ENCODE peak calls at places on chromosomes 7 and 10, in eight cellular contexts. K is WERI-Rb-1, S is adrenal gland, X is fibroblast of lung, R is nephron progenitor cell, A is lower lobe of right lung, F is AG04450, M is fibroblast of the aortic adventitia. N is an unnamed sample.

GRCh38 chr7:94088560-94088959 is 84.4 kb upstream of the BET1 start:
- DNase-seq in A (no peak), F (no peak), M (peak; percentile 31), X (no peak), R (no peak), K (no peak), S (no peak), N (no peak)

GRCh38 chr7:66666313-66666952 is 37.8 kb downstream of the KCTD7 start:
- DNase-seq in M (no peak), S (no peak), A (no peak), R (no peak), F (no peak), K (no peak), X (no peak), N (no peak)

GRCh38 chr7:78125884-78126283 is 327.3 kb downstream of the PHTF2 start:
- DNase-seq in F (peak; percentile 68), X (peak; percentile 36), M (peak; percentile 19), A (no peak), S (no peak), K (no peak), R (no peak), N (no peak)

GRCh38 chr10:4144802-4145201 is 359.8 kb upstream of the KLF6 start:
- DNase-seq in A (no peak), R (peak; percentile 8), M (peak; percentile 11), K (no peak), X (peak; percentile 53), F (no peak), S (no peak), N (no peak)

GRCh38 chr10:25704622-25705021 is 229.4 kb upstream of the MYO3A start:
- DNase-seq in K (no peak), S (no peak), M (no peak), A (no peak), R (no peak), X (no peak), F (no peak), N (no peak)

GRCh38 chr10:96357038-96357620 is 1.7 kb downstream of the OPALIN start:
- DNase-seq in F (no peak), M (no peak), A (no peak), S (no peak), K (no peak), R (no peak), X (no peak), N (no peak)

GRCh38 chr7:128105228-128106022 is 74.2 kb upstream of the LRRC4 start:
- DNase-seq in F (no peak), R (no peak), A (peak; percentile 20), M (no peak), K (no peak), X (no peak), S (no peak), N (no peak)

GRCh38 chr10:49174926-49175500 is 13.2 kb downstream of the TMEM273 start:
- DNase-seq in F (no peak), M (no peak), K (no peak), X (no peak), S (no peak), A (no peak), R (no peak), N (no peak)

GRCh38 chr7:3300221-3300650 is 816 bp upstream of the SDK1 start:
- DNase-seq in K (peak; percentile 49), A (no peak), R (peak; percentile 27), X (peak; percentile 28), F (no peak), M (no peak), S (no peak), N (no peak)

GRCh38 chr7:121563177-121563576 is 167.1 kb upstream of the FAM3C start:
- DNase-seq in R (no peak), F (no peak), A (no peak), S (no peak), M (no peak), K (no peak), X (no peak), N (no peak)

GRCh38 chr10:19719320-19719719 is 96.9 kb upstream of the PLXDC2 start:
- DNase-seq in R (no peak), F (peak; percentile 85), X (peak; percentile 99), A (no peak), S (no peak), M (peak; percentile 71), K (no peak), N (no peak)

GRCh38 chr10:19710600-19710999 is 105.6 kb upstream of the PLXDC2 start:
- DNase-seq in M (no peak), R (no peak), F (no peak), K (no peak), X (no peak), S (no peak), A (no peak), N (no peak)

GRCh38 chr10:19713800-19714525 is 102.3 kb upstream of the PLXDC2 start:
- DNase-seq in K (no peak), R (no peak), M (no peak), F (no peak), X (no peak), S (peak; percentile 19), A (no peak), N (no peak)
- TF ChIP-seq CTCF in K (peak; percentile 4), R (no peak), M (no peak), F (no peak), X (no peak), S (no peak), A (no peak), N (peak; percentile 25)

GRCh38 chr10:21953585-21954057 is 49.9 kb downstream of the DNAJC1 start:
- DNase-seq in M (peak; percentile 74), F (no peak), A (no peak), K (no peak), R (no peak), X (peak; percentile 72), S (no peak), N (no peak)
- TF ChIP-seq CTCF in M (peak; percentile 46), F (peak; percentile 52), A (peak; percentile 43), K (no peak), R (no peak), X (peak; percentile 40), S (peak; percentile 53), N (peak; percentile 49)

DNA sequence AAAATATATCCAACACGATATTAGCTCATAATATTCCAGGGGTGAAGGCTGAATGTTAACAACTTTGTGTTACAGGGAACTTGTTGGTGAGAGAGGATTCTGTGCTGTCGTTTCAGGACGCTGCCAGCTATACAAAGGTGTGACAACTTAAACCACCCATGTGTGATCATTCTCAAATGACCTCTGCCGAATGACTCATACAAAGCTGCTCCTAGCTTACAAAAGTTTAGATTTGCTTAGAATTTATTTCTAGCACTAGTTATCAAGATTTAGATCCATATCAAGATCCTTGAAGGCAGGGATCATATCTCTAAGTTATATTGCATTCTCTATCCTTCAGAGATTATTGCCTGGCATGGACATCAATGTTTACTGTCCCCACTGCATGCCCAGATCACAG is 65.3 kb downstream of the COBL start:
- DNase-seq in M (no peak), F (no peak), R (no peak), S (no peak), K (no peak), A (no peak), X (no peak), N (no peak)
- TF ChIP-seq CTCF in M (no peak), F (no peak), R (no peak), S (no peak), K (no peak), A (no peak), X (no peak), N (no peak)

GRCh38 chr7:293681-294439 is 3.9 kb downstream of the FOXL3 start:
- DNase-seq in S (no peak), R (no peak), K (no peak), A (no peak), F (no peak), X (no peak), M (no peak), N (no peak)
- TF ChIP-seq CTCF in S (no peak), R (no peak), K (no peak), A (no peak), F (no peak), X (no peak), M (no peak), N (no peak)

DNA sequence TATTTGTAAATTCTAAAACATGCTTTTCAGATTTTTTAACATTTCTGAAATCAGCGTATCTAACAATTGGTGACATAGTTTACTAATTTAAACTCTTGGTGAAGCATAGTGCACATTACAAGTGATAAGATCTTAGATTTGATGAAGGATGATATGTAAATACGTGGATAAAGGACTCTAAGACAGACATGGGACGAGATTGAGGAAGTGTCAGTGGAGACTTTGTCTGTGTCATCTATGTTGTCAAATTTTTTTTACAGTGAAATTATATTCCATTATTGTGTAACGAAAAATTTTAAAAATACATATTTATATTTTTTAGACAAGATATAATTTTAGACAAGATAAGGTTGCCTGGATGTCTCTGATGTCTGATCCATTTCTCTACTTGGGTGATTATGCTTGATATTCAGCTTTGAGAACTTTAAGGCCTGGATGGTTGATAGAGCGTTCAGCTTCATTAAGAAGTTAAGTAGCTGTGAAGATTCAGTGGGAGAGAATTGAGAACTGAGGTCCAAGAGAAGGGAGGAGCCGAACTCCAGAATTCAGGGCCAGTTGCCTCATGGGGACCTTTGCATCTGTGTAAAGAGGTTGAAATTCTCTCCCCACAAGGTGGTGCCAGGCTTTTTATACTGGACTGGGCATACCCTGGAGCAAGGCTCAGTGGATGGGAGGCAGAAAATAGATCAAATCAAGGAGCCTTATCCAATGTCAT is 62.7 kb downstream of the KAT6B start:
- DNase-seq in R (no peak), X (no peak), A (no peak), F (no peak), K (no peak), M (peak; percentile 20), S (no peak), N (peak; percentile 23)
- TF ChIP-seq CTCF in R (no peak), X (no peak), A (no peak), F (peak; percentile 12), K (peak; percentile 31), M (peak; percentile 6), S (no peak), N (peak; percentile 51)

DNA sequence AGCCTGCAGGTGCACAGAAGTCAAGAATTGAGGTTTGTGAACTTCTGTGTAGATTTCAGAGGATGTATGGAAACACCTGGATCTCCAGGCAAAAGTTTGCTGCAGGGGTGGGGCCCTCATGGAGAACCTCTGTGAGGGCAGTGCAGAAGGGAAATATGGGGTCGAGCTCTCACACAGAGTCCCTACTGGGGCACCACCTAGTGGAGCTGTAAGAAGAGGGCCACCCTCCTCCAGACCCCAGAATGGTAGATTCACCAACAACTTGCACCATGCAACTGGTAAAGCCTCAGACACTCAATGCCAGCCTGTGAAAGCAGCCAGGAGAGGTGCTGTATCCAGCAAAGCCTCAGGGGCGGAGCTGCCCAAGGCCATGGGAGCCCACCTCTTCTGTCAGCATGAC is 205.8 kb downstream of the CCSER2 start:
- DNase-seq in X (no peak), R (no peak), S (no peak), K (peak; percentile 27), F (no peak), A (no peak), M (no peak), N (no peak)
- TF ChIP-seq CTCF in X (peak; percentile 21), R (no peak), S (no peak), K (peak; percentile 61), F (no peak), A (peak; percentile 9), M (peak; percentile 9), N (peak; percentile 48)